ENCODE peak calls at places on chromosome 3, in seven cellular contexts. W is IMR-90, V is body of pancreas, P is suprapubic skin, J is Peyer's patch, B is A549, O is adrenal gland. Y is an unnamed sample.

GRCh38 chr3:190225186-190225692 is 97.0 kb downstream of the CLDN1 start:
- DNase-seq in O (no peak), V (no peak), W (peak; percentile 42), P (no peak), B (peak; percentile 46), J (no peak), Y (no peak)

GRCh38 chr3:135528638-135529037 is 436.9 kb upstream of the PPP2R3A start:
- DNase-seq in J (no peak), P (no peak), V (no peak), W (no peak), O (no peak), B (no peak), Y (no peak)

GRCh38 chr3:11717768-11718581 is 74.3 kb upstream of the VGLL4 start:
- DNase-seq in O (no peak), W (peak; percentile 46), B (peak; percentile 40), P (no peak), V (no peak), J (no peak), Y (no peak)

GRCh38 chr3:62249855-62250543 is 123.4 kb downstream of the FEZF2 start:
- DNase-seq in J (no peak), P (no peak), B (no peak), W (no peak), O (no peak), V (no peak), Y (no peak)

GRCh38 chr3:134824676-134825290 is 29.7 kb downstream of the EPHB1 start:
- DNase-seq in B (no peak), W (no peak), V (no peak), O (no peak), J (no peak), P (no peak), Y (no peak)

GRCh38 chr3:99108508-99108907 is 207.0 kb upstream of the DCBLD2 start:
- DNase-seq in P (no peak), O (no peak), B (peak; percentile 32), J (no peak), W (peak; percentile 99), V (no peak), Y (no peak)

GRCh38 chr3:28247286-28247685 is 5.9 kb downstream of the CMC1 start:
- DNase-seq in J (no peak), P (no peak), O (no peak), W (no peak), V (no peak), B (no peak), Y (no peak)

GRCh38 chr3:178255315-178255714 is 280.9 kb upstream of the KCNMB2 start:
- DNase-seq in J (no peak), P (no peak), B (no peak), O (no peak), V (no peak), W (peak; percentile 34), Y (no peak)

GRCh38 chr3:140898340-140899180 is 43.1 kb upstream of the SLC25A36 start:
- DNase-seq in O (peak; percentile 37), J (no peak), W (peak; percentile 87), P (no peak), V (peak; percentile 19), B (peak; percentile 54), Y (no peak)

GRCh38 chr3:138351151-138351550 is 2.8 kb downstream of the MRAS start:
- DNase-seq in P (no peak), O (no peak), B (no peak), W (peak; percentile 39), J (no peak), V (no peak), Y (no peak)

GRCh38 chr3:48069339-48069738 is 53.1 kb upstream of the MAP4 start:
- DNase-seq in J (no peak), O (no peak), W (no peak), P (no peak), B (no peak), V (no peak), Y (no peak)

GRCh38 chr3:184368116-184368803 is 6.8 kb downstream of the POLR2H start:
- DNase-seq in W (no peak), O (no peak), J (no peak), V (no peak), P (no peak), B (no peak), Y (no peak)

GRCh38 chr3:42149537-42150426 is 58.6 kb downstream of the TRAK1 start:
- DNase-seq in P (no peak), O (no peak), W (no peak), J (peak; percentile 92), V (peak; percentile 36), B (peak; percentile 75), Y (no peak)

GRCh38 chr3:51777985-51778384 is 1.1 kb downstream of the IQCF6 start:
- DNase-seq in V (peak; percentile 49), P (no peak), W (no peak), J (no peak), O (peak; percentile 57), B (no peak), Y (peak; percentile 63)

GRCh38 chr3:157502916-157503620 is at the start of gene VEPH1:
- DNase-seq in J (no peak), P (no peak), V (peak; percentile 38), B (peak; percentile 9), O (peak; percentile 61), W (peak; percentile 85), Y (no peak)

GRCh38 chr3:184040010-184040409 is 8.5 kb downstream of the HTR3D start:
- DNase-seq in V (peak; percentile 11), B (peak; percentile 45), O (no peak), W (peak; percentile 47), J (no peak), P (no peak), Y (no peak)

GRCh38 chr3:192685801-192686200 is 41.5 kb downstream of the FGF12 start:
- DNase-seq in O (no peak), W (no peak), B (no peak), J (no peak), V (no peak), P (no peak), Y (no peak)

GRCh38 chr3:177567833-177568232 is 370.6 kb upstream of the TBL1XR1 start:
- DNase-seq in B (no peak), W (no peak), O (no peak), P (no peak), V (no peak), J (no peak), Y (no peak)

GRCh38 chr3:190586631-190587000 is 72.7 kb downstream of the IL1RAP start:
- DNase-seq in O (no peak), B (peak; percentile 51), P (no peak), J (no peak), V (no peak), W (peak; percentile 62), Y (no peak)

GRCh38 chr3:170670504-170670903 is 84.6 kb upstream of the SLC7A14 start:
- DNase-seq in B (no peak), O (no peak), W (no peak), V (no peak), P (no peak), J (no peak), Y (no peak)

GRCh38 chr3:143510601-143511000 is 337.7 kb downstream of the SLC9A9 start:
- DNase-seq in V (no peak), W (no peak), B (no peak), O (no peak), P (no peak), J (no peak), Y (no peak)

GRCh38 chr3:143511174-143511879 is 336.9 kb downstream of the SLC9A9 start:
- DNase-seq in O (no peak), V (no peak), B (no peak), W (no peak), P (no peak), J (no peak), Y (no peak)

GRCh38 chr3:143503325-143503885 is 344.9 kb downstream of the SLC9A9 start:
- DNase-seq in W (no peak), O (no peak), P (no peak), B (no peak), V (no peak), J (no peak), Y (no peak)

GRCh38 chr3:143502101-143502500 is 346.2 kb downstream of the SLC9A9 start:
- DNase-seq in W (no peak), J (no peak), B (no peak), P (no peak), O (no peak), V (no peak), Y (no peak)

DNA sequence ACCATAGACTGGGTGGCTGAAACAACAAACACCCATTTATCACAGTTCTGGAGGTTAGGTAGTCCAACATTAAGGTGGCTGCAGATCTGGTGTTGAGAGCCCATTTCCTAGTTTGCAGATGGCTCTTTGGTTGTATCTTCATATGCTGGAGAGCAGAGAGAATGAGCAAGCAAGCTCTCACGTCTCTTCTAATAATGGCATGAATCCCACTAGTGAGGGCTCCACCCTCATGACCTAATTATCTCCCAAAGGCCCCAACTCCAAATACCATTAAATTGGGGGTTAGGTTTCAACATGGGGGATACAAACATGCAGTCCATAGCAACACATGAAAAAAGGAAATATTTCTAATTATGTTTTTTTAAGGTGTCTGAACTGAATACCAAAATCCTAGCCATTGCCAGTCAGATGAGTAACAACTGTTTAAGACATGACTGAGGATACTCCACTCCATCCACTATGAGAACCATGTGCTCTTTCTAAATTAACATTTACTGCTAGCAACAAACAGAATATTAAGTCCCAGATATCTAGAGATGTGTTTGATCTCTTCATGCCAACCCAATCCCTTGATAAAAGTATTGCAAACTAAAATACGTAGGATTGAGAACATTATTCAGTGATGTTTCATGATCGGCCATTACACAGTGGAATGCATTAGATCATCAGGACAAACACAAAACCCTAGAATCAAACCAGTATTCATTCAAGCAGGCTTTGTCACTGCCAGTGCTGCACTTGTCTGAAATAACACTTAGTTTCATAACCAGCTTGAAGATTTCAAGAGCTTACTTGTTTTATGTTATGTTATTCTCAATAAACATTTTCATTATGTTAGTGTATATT is 340.3 kb downstream of the SLC9A9 start:
- DNase-seq in P (no peak), B (peak; percentile 15), J (no peak), W (peak; percentile 72), V (no peak), O (no peak), Y (peak; percentile 28)
- H3K27ac ChIP-seq in P (no peak overlapping the region), B (no peak overlapping the region), J (no peak overlapping the region), W (no peak overlapping the region), V (no peak overlapping the region), O (no peak overlapping the region), Y (no peak overlapping the region)

GRCh38 chr3:44648564-44649229 is at the start of gene ZNF35:
- DNase-seq in W (peak; percentile 92), V (peak; percentile 73), P (peak; percentile 89), B (peak; percentile 92), O (peak; percentile 72), J (peak; percentile 87), Y (peak; percentile 85)
- TF ChIP-seq POLR2A in W (peak; percentile 71), V (peak; percentile 46), P (no peak), B (peak; percentile 34), O (no peak), J (no peak), Y (no peak)

DNA sequence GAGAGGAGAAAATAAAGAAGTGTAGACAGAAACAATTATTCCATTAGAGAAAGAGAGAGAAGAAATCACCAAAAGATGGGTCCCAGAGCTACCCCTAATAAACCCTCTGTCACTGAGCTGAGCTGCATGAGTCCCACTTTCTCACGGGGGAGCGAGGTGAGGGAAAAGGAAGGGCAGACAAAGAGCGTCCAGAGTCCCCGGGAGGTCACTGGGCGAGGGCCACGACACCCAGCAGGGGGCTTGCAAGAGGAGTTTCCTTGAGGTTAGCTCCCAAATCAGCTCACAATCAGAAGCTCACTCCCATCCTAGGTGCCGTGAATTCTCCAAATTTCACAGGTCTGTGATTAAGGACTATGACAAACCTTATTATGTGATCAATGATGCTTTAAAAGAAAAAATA is 62.3 kb downstream of the XXYLT1 start:
- DNase-seq in O (no peak), P (no peak), J (peak; percentile 40), B (no peak), W (no peak), V (no peak), Y (no peak)
- H3K4me3 ChIP-seq in O (no peak overlapping the region), P (peak overlapping the region; percentile 29), J (no peak overlapping the region), B (no peak overlapping the region), W (no peak overlapping the region), V (no peak overlapping the region), Y (no peak overlapping the region)

GRCh38 chr3:115858995-115859807 is 235.9 kb downstream of the GAP43 start:
- DNase-seq in O (no peak), V (no peak), P (no peak), B (no peak), W (no peak), J (no peak), Y (no peak)
- H3K27ac ChIP-seq in O (no peak overlapping the region), V (no peak overlapping the region), P (no peak overlapping the region), B (no peak overlapping the region), W (no peak overlapping the region), J (no peak overlapping the region), Y (no peak overlapping the region)